ENCODE peak calls at places on chromosomes 4 and X, in six cellular contexts. G is AG04450; O is choroid plexus epithelial cell; M is cardiac fibroblast; X is GM06990; T is CD8-positive, alpha-beta T cell. J is an unnamed sample.
A peak's percentile ranks its signal among the peaks of the same experiment; 100 is the strongest.

GRCh38 chr4:160353548-160353947 is 1250.7 kb downstream of the RAPGEF2 start:
- DNase-seq in G (no peak), O (no peak), M (no peak), X (no peak), T (no peak), J (peak; percentile 76)

GRCh38 chr4:52861879-52862604 is at the start of gene RASL11B:
- DNase-seq in G (no peak), O (peak; percentile 71), M (peak; percentile 63), X (peak; percentile 85), T (peak; percentile 79), J (no peak)

GRCh38 chr4:40316782-40317635 is 18.1 kb upstream of the CHRNA9 start:
- DNase-seq in G (peak; percentile 69), O (peak; percentile 97), M (peak; percentile 97), X (peak; percentile 59), T (peak; percentile 67), J (peak; percentile 88)

GRCh38 chrX:63656871-63657580 is 128.0 kb downstream of the ARHGEF9 start:
- DNase-seq in G (peak; percentile 32), O (peak; percentile 77), M (peak; percentile 85), X (no peak), T (no peak), J (peak; percentile 5)

GRCh38 chr4:55446578-55446922 is 50.8 kb downstream of the TMEM165 start:
- DNase-seq in G (no peak), O (no peak), M (peak; percentile 34), X (no peak), T (no peak), J (no peak)

GRCh38 chr4:4226606-4227438 is at the start of gene OTOP1:
- DNase-seq in G (no peak), O (no peak), M (no peak), X (no peak), T (no peak), J (no peak)

GRCh38 chrX:113390531-113390930 is 549.9 kb upstream of the AMOT start:
- DNase-seq in G (no peak), O (no peak), M (no peak), X (no peak), T (no peak), J (no peak)

GRCh38 chrX:40111868-40112267 is 14.1 kb upstream of the BCOR start:
- DNase-seq in G (no peak), O (no peak), M (no peak), X (no peak), T (no peak), J (no peak)

GRCh38 chr4:113899260-113900177 is 79.9 kb downstream of the ARSJ start:
- DNase-seq in G (no peak), O (no peak), M (no peak), X (peak; percentile 29), T (peak; percentile 31), J (no peak)

GRCh38 chr4:120613778-120614177 is 308.7 kb downstream of the PRDM5 start:
- DNase-seq in G (no peak), O (no peak), M (no peak), X (no peak), T (no peak), J (no peak)

GRCh38 chr4:183264614-183265013 is 55.5 kb downstream of the CLDN22 start:
- DNase-seq in G (peak; percentile 46), O (no peak), M (peak; percentile 34), X (no peak), T (no peak), J (peak; percentile 12)

GRCh38 chr4:114924311-114924710 is 189.1 kb downstream of the NDST4 start:
- DNase-seq in G (no peak), O (peak; percentile 85), M (no peak), X (no peak), T (no peak), J (no peak)

GRCh38 chr4:36241771-36242170 is 2.5 kb downstream of the ARAP2 start:
- DNase-seq in G (no peak), O (no peak), M (no peak), X (peak; percentile 40), T (no peak), J (no peak)

GRCh38 chr4:173243321-173243720 is 74.7 kb downstream of the GALNT7 start:
- DNase-seq in G (peak; percentile 39), O (peak; percentile 89), M (peak; percentile 90), X (no peak), T (no peak), J (no peak)

GRCh38 chr4:185797596-185797995 is 14.4 kb downstream of the SORBS2 start:
- DNase-seq in G (no peak), O (no peak), M (no peak), X (no peak), T (no peak), J (no peak)

GRCh38 chr4:161573836-161574235 is 590.0 kb downstream of the FSTL5 start:
- DNase-seq in G (no peak), O (peak; percentile 9), M (no peak), X (no peak), T (no peak), J (no peak)

GRCh38 chr4:21543514-21543913 is 405.1 kb downstream of the KCNIP4 start:
- DNase-seq in G (no peak), O (no peak), M (no peak), X (no peak), T (no peak), J (no peak)

GRCh38 chr4:3772632-3773031 is 6.4 kb downstream of the ADRA2C start:
- DNase-seq in G (no peak), O (no peak), M (no peak), X (no peak), T (no peak), J (no peak)

GRCh38 chrX:111445485-111445884 is 33.5 kb upstream of the DCX start:
- DNase-seq in G (no peak), O (peak; percentile 55), M (peak; percentile 50), X (peak; percentile 3), T (no peak), J (peak; percentile 24)

DNA sequence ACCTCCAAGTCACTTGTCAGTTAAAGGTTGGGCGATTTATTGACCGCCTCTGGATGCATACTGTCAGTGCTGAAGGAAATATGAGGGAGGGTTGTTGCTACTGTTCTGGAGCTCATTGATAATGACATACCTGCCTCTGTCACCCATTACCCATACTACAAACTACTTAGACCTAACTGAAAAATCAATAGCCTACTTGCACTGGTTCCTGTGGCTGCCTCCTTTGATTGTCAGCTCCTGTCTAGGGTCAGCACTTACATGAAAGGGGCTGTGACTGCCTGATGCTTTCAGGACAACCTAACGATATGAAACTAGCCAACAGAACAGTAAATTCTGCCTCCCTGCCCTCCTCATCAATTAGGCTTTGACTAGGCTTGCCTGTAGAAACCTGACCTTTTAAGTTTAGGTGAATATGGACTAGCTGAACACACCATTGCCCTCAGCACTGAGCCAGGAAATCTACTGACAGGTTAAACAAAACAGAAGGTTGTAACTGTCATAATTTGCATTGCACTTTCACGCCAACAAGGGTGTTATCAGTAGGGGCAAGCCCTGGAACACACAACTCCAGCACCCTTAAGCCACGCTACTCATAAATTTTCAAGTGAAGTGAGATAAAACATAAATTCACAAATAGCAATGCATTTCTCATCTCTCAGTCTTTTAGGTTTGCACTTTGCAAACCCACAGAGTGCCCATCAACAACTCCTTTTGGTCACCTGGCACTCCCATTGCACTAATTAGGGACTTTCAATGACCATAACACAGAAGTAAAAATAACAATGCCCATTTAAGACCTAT is 9.0 kb upstream of the MAB21L2 start:
- DNase-seq in G (no peak), O (no peak), M (no peak), X (no peak), T (no peak), J (no peak)
- H3K4me3 ChIP-seq in G (no peak overlapping the region), O (no peak overlapping the region), M (no peak overlapping the region), X (no peak overlapping the region), T (no peak overlapping the region), J (no peak overlapping the region)

GRCh38 chrX:23626651-23627050 is 40.6 kb upstream of the PRDX4 start:
- DNase-seq in G (no peak), O (no peak), M (no peak), X (no peak), T (no peak), J (no peak)
- TF ChIP-seq CTCF in G (no peak), O (peak; percentile 22), M (peak; percentile 6), X (no peak), T (no peak), J (peak; percentile 10)

GRCh38 chr4:384311-385010 is 46.8 kb downstream of the ZNF141 start:
- DNase-seq in G (no peak), O (no peak), M (no peak), X (no peak), T (no peak), J (no peak)
- H3K4me3 ChIP-seq in G (no peak overlapping the region), O (no peak overlapping the region), M (no peak overlapping the region), X (no peak overlapping the region), T (peak overlapping the region; percentile 38), J (no peak overlapping the region)

GRCh38 chr4:154293427-154293826 is 198.2 kb downstream of the DCHS2 start:
- DNase-seq in G (no peak), O (no peak), M (no peak), X (no peak), T (no peak), J (no peak)

GRCh38 chr4:154294951-154295350 is 196.6 kb downstream of the DCHS2 start:
- DNase-seq in G (no peak), O (no peak), M (no peak), X (no peak), T (no peak), J (no peak)

DNA sequence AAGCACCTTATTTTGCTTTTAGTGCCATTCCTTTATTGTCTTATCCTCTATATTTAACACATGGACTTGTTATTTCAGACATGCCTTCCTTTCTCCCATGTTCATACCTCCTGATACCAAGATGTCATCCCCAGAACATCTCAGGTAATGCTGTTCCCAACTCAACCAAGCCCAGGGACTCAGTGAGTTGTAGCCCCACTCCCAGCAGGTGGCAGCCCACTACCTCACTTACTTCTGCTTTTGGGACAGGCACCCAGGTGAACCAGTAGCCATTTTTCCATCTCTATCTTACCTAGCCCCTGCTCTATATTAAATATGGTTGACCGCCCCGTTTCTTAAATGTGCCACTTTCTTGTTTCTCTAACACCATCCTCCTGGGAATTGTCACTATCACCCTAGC is 199.0 kb downstream of the DCHS2 start:
- DNase-seq in G (no peak), O (no peak), M (no peak), X (no peak), T (no peak), J (no peak)
- TF ChIP-seq CTCF in G (no peak), O (no peak), M (no peak), X (peak; percentile 17), T (no peak), J (no peak)

GRCh38 chr4:47713156-47713834 is 124.6 kb downstream of the CORIN start:
- DNase-seq in G (no peak), O (peak; percentile 29), M (no peak), X (no peak), T (no peak), J (no peak)

GRCh38 chr4:47705326-47705981 is 132.4 kb downstream of the CORIN start:
- DNase-seq in G (no peak), O (peak; percentile 78), M (peak; percentile 51), X (no peak), T (no peak), J (no peak)

GRCh38 chr4:47714269-47714668 is 123.6 kb downstream of the CORIN start:
- DNase-seq in G (no peak), O (no peak), M (no peak), X (no peak), T (no peak), J (no peak)

GRCh38 chr4:47716017-47716416 is 121.8 kb downstream of the CORIN start:
- DNase-seq in G (no peak), O (no peak), M (no peak), X (no peak), T (no peak), J (no peak)

GRCh38 chr4:47711183-47711582 is 126.7 kb downstream of the CORIN start:
- DNase-seq in G (no peak), O (no peak), M (no peak), X (no peak), T (no peak), J (no peak)
- H3K4me3 ChIP-seq in G (no peak overlapping the region), O (no peak overlapping the region), M (no peak overlapping the region), X (no peak overlapping the region), T (no peak overlapping the region), J (no peak overlapping the region)